ENCODE peak calls at places on chromosomes 2 and 18, in eight cellular contexts. V is CD4-positive, alpha-beta T cell; C is ELF-1; D is CD8-positive, alpha-beta T cell; U is stomach; Y is neural crest cell; H is psoas muscle; J is SK-N-DZ. W is an unnamed sample.

GRCh38 chr2:27086722-27087446 is at the start of gene KHK:
- DNase-seq in V (no peak), C (no peak), D (no peak), U (peak; percentile 61), Y (peak; percentile 25), H (peak; percentile 72), J (peak; percentile 72), W (no peak)

GRCh38 chr2:151374426-151374825 is 17.0 kb downstream of the TNFAIP6 start:
- DNase-seq in V (no peak), C (no peak), D (no peak), U (no peak), Y (no peak), H (no peak), J (no peak), W (no peak)

GRCh38 chr18:13240060-13240725 is 21.6 kb downstream of the LDLRAD4 start:
- DNase-seq in V (no peak), C (no peak), D (no peak), U (no peak), Y (no peak), H (no peak), J (no peak), W (no peak)

GRCh38 chr2:9234680-9235387 is 28.2 kb downstream of the ASAP2 start:
- DNase-seq in V (no peak), C (peak; percentile 43), D (no peak), U (peak; percentile 46), Y (no peak), H (no peak), J (peak; percentile 33), W (no peak)

GRCh38 chr2:21633015-21633414 is 509.2 kb downstream of the TDRD15 start:
- DNase-seq in V (no peak), C (no peak), D (no peak), U (no peak), Y (no peak), H (no peak), J (no peak), W (no peak)

GRCh38 chr2:61763605-61764034 is 90.2 kb downstream of the FAM161A start:
- DNase-seq in V (no peak), C (no peak), D (no peak), U (peak; percentile 79), Y (peak; percentile 60), H (peak; percentile 93), J (peak; percentile 79), W (peak; percentile 76)

GRCh38 chr2:73293534-73294171 is at the start of gene EGR4:
- DNase-seq in V (peak; percentile 84), C (peak; percentile 88), D (peak; percentile 79), U (peak; percentile 57), Y (peak; percentile 36), H (peak; percentile 66), J (peak; percentile 67), W (peak; percentile 37)

GRCh38 chr2:240996161-240996833 is 2.1 kb upstream of the SNED1 start:
- DNase-seq in V (no peak), C (no peak), D (no peak), U (peak; percentile 15), Y (no peak), H (peak; percentile 53), J (no peak), W (no peak)

GRCh38 chr2:28753043-28753683 is 1.5 kb downstream of the PPP1CB start:
- DNase-seq in V (peak; percentile 51), C (peak; percentile 39), D (no peak), U (peak; percentile 73), Y (no peak), H (peak; percentile 73), J (peak; percentile 65), W (peak; percentile 84)